ENCODE peak calls at places on chromosomes 1 and 21, in six cellular contexts. X, G, H, S, C and I are unnamed samples.

GRCh38 chr1:159408862-159409400 is 23.1 kb upstream of the OR10J4 start:
- DNase-seq in H (no peak), X (no peak), C (no peak), G (no peak), S (no peak), I (no peak)

GRCh38 chr1:7885513-7886298 is 32.8 kb upstream of the UTS2 start:
- DNase-seq in C (no peak), G (no peak), H (peak), X (no peak), S (peak), I (no peak)

GRCh38 chr1:227939791-227940771 is 7.7 kb downstream of the WNT9A start:
- DNase-seq in C (no peak), X (no peak), G (no peak), H (peak), S (no peak), I (no peak)

GRCh38 chr21:15199940-15200339 is 135.1 kb upstream of the NRIP1 start:
- DNase-seq in C (no peak), S (no peak), G (no peak), H (no peak), X (no peak), I (no peak)

GRCh38 chr21:44854664-44855446 is 18.6 kb downstream of the PTTG1IP start:
- DNase-seq in X (no peak), G (no peak), S (no peak), C (no peak), H (no peak), I (no peak)

GRCh38 chr1:166089804-166090203 is 77.0 kb downstream of the FAM78B start:
- DNase-seq in C (no peak), G (no peak), X (peak), H (no peak), S (no peak), I (peak)

GRCh38 chr21:43793243-43793642 is 3.9 kb downstream of the RRP1 start:
- DNase-seq in X (no peak), H (no peak), S (no peak), G (no peak), C (no peak), I (no peak)

GRCh38 chr1:198328458-198329032 is 171.7 kb downstream of the NEK7 start:
- DNase-seq in C (no peak), H (no peak), S (peak), G (no peak), X (no peak), I (no peak)

GRCh38 chr1:72891976-72892375 is 609.6 kb upstream of the NEGR1 start:
- DNase-seq in H (no peak), G (no peak), X (no peak), S (no peak), C (no peak), I (no peak)

GRCh38 chr1:94872771-94873495 is 52.8 kb downstream of the SLC44A3 start:
- DNase-seq in X (no peak), C (no peak), S (no peak), H (no peak), G (no peak), I (no peak)

GRCh38 chr1:86933562-86934377 is 19.3 kb downstream of the HS2ST1 start:
- DNase-seq in G (no peak), S (no peak), C (no peak), X (no peak), H (no peak), I (no peak)

GRCh38 chr1:212037900-212038299 is 2.4 kb downstream of the DTL start:
- DNase-seq in X (no peak), S (peak), H (no peak), C (no peak), G (no peak), I (no peak)

GRCh38 chr1:180863158-180863775 is 49.4 kb upstream of the KIAA1614 start:
- DNase-seq in X (no peak), S (peak), G (no peak), H (no peak), C (peak), I (no peak)

GRCh38 chr1:231420959-231421615 is 1.0 kb downstream of the EGLN1 start:
- DNase-seq in H (peak), S (peak), C (peak), G (peak), X (peak), I (no peak)

GRCh38 chr21:45975017-45975595 is 6.5 kb upstream of the COL6A1 start:
- DNase-seq in X (no peak), S (peak), H (peak), G (peak), C (no peak), I (no peak)

GRCh38 chr1:19852036-19852435 is 30.2 kb upstream of the OTUD3 start:
- DNase-seq in G (no peak), X (no peak), C (no peak), H (no peak), S (no peak), I (no peak)

GRCh38 chr1:97632075-97632474 is 288.8 kb downstream of the DPYD start:
- DNase-seq in X (no peak), C (no peak), G (no peak), S (no peak), H (no peak), I (no peak)

GRCh38 chr1:201383647-201384405 is 6.3 kb upstream of the TNNT2 start:
- DNase-seq in S (peak), X (no peak), C (peak), G (no peak), H (no peak), I (no peak)

GRCh38 chr1:214224605-214225354 is 56.2 kb upstream of the SMYD2 start:
- DNase-seq in G (no peak), H (no peak), S (peak), X (no peak), C (no peak), I (no peak)

GRCh38 chr1:22847709-22848108 is 125.0 kb downstream of the LACTBL1 start:
- DNase-seq in H (no peak), S (no peak), G (no peak), X (no peak), C (no peak), I (no peak)

GRCh38 chr1:177256153-177256814 is 85.5 kb downstream of the BRINP2 start:
- DNase-seq in G (peak), X (peak), C (peak), S (peak), H (no peak), I (peak)

GRCh38 chr1:207893737-207894582 is 17.0 kb downstream of the CD34 start:
- DNase-seq in C (no peak), G (no peak), X (no peak), H (no peak), S (no peak), I (no peak)

GRCh38 chr1:51170342-51170741 is 65.7 kb upstream of the RNF11 start:
- DNase-seq in C (no peak), X (no peak), S (peak), G (no peak), H (no peak), I (no peak)

GRCh38 chr1:7940745-7941436 is at the start of gene TNFRSF9:
- DNase-seq in S (peak), C (peak), H (peak), G (no peak), X (no peak), I (no peak)

GRCh38 chr1:203038217-203038741 is 12.0 kb downstream of the PPFIA4 start:
- DNase-seq in G (peak), C (peak), X (no peak), S (peak), H (peak), I (no peak)

GRCh38 chr1:110087812-110088738 is 17.6 kb upstream of the ALX3 start:
- DNase-seq in C (peak), H (peak), S (peak), X (no peak), G (no peak), I (peak)

GRCh38 chr1:10525208-10525607 is 50.5 kb downstream of the PEX14 start:
- DNase-seq in C (no peak), X (no peak), H (no peak), G (no peak), S (no peak), I (no peak)

GRCh38 chr1:27634166-27634981 is 611 bp downstream of the FGR start:
- DNase-seq in H (peak), C (no peak), G (peak), X (no peak), S (peak), I (no peak)

GRCh38 chr1:28176492-28177470 is at the start of gene PTAFR:
- DNase-seq in C (no peak), G (no peak), S (no peak), H (no peak), X (peak), I (no peak)

GRCh38 chr1:208089971-208090755 is 154.0 kb downstream of the PLXNA2 start:
- DNase-seq in C (no peak), G (peak), S (peak), H (no peak), X (no peak), I (no peak)

GRCh38 chr21:45640888-45641479 is 2.5 kb upstream of the PCBP3 start:
- DNase-seq in C (no peak), G (no peak), S (peak), H (peak), X (no peak), I (peak)

GRCh38 chr1:185565314-185565713 is 168.9 kb upstream of the HMCN1 start:
- DNase-seq in C (no peak), G (no peak), X (no peak), S (peak), H (no peak), I (no peak)

GRCh38 chr21:17911628-17912027 is 92.5 kb upstream of the C21orf91 start:
- DNase-seq in G (no peak), C (no peak), X (no peak), S (peak), H (no peak), I (no peak)

GRCh38 chr1:228144213-228145049 is 4.4 kb downstream of the GUK1 start:
- DNase-seq in H (peak), C (no peak), S (no peak), G (no peak), X (no peak), I (no peak)

GRCh38 chr21:33071878-33072306 is 2.0 kb downstream of the OLIG1 start:
- DNase-seq in G (no peak), C (no peak), H (peak), S (peak), X (peak), I (no peak)

GRCh38 chr1:39788758-39789570 is at the start of gene BMP8B:
- DNase-seq in S (peak), H (peak), C (peak), G (no peak), X (peak), I (no peak)

GRCh38 chr1:113677250-113678158 is 81.8 kb downstream of the PHTF1 start:
- DNase-seq in S (peak), G (no peak), C (peak), X (peak), H (no peak), I (no peak)

GRCh38 chr1:25814688-25815087 is 5.1 kb upstream of the MTFR1L start:
- DNase-seq in H (peak), C (no peak), X (no peak), G (no peak), S (no peak), I (no peak)

GRCh38 chr1:220767312-220768126 is 19.2 kb upstream of the MTARC1 start:
- DNase-seq in C (no peak), H (no peak), G (no peak), S (peak), X (no peak), I (no peak)

GRCh38 chr1:24727490-24728214 is 17.6 kb upstream of the CLIC4 start:
- DNase-seq in C (peak), G (peak), H (no peak), S (peak), X (peak), I (no peak)